ENCODE peak calls at places on chromosome 7, in seven cellular contexts. D is suprapubic skin, S is tibial nerve, H is H1, Y is ovary, J is A549, I is sigmoid colon. L is an unnamed sample.

GRCh38 chr7:143394068-143394467 is 12.9 kb downstream of the ZYX start:
- DNase-seq in D (no peak), Y (no peak), I (no peak), J (no peak), S (no peak), H (no peak), L (no peak)

GRCh38 chr7:16999541-17000266 is 117.9 kb upstream of the AGR3 start:
- DNase-seq in J (no peak), Y (no peak), I (no peak), S (no peak), D (no peak), H (no peak), L (no peak)

GRCh38 chr7:223118-223800 is 30.9 kb downstream of the FAM20C start:
- DNase-seq in H (no peak), J (no peak), Y (no peak), S (no peak), I (no peak), D (no peak), L (no peak)

GRCh38 chr7:2523941-2524807 is 4.6 kb downstream of the LFNG start:
- DNase-seq in I (no peak), Y (no peak), S (no peak), D (no peak), J (peak; percentile 44), H (no peak), L (peak; percentile 97)

GRCh38 chr7:92645531-92646061 is 55.4 kb upstream of the FAM133B start:
- DNase-seq in H (no peak), D (no peak), Y (no peak), I (no peak), S (no peak), J (peak; percentile 44), L (peak; percentile 37)

GRCh38 chr7:128869138-128869943 is 6.7 kb downstream of the ATP6V1F start:
- DNase-seq in J (no peak), Y (peak; percentile 41), D (no peak), H (no peak), I (peak; percentile 84), S (no peak), L (peak; percentile 69)

GRCh38 chr7:114087674-114088539 is 169.1 kb upstream of the PPP1R3A start:
- DNase-seq in S (no peak), D (peak; percentile 60), Y (peak; percentile 41), H (no peak), J (no peak), I (peak; percentile 64), L (no peak)

GRCh38 chr7:6375346-6376101 is 72.2 kb downstream of the DAGLB start:
- DNase-seq in I (no peak), S (no peak), H (no peak), J (no peak), Y (no peak), D (no peak), L (no peak)

GRCh38 chr7:151699147-151699546 is 177.8 kb downstream of the PRKAG2 start:
- DNase-seq in J (peak; percentile 65), Y (no peak), D (no peak), I (no peak), S (no peak), H (no peak), L (no peak)

GRCh38 chr7:98862716-98863420 is 6.9 kb downstream of the TMEM130 start:
- DNase-seq in J (no peak), I (no peak), D (no peak), Y (no peak), H (no peak), S (no peak), L (no peak)

GRCh38 chr7:79868010-79868409 is 266.6 kb upstream of the GNAI1 start:
- DNase-seq in S (no peak), J (no peak), I (no peak), D (no peak), H (no peak), Y (no peak), L (no peak)

GRCh38 chr7:106485031-106485551 is 175.9 kb downstream of the CCDC71L start:
- DNase-seq in Y (no peak), S (no peak), H (no peak), D (no peak), J (no peak), I (no peak), L (no peak)

GRCh38 chr7:50330701-50331100 is 26.2 kb downstream of the IKZF1 start:
- DNase-seq in Y (no peak), D (no peak), J (no peak), S (no peak), I (no peak), H (no peak), L (no peak)

GRCh38 chr7:83267141-83267631 is 104.5 kb upstream of the PCLO start:
- DNase-seq in S (no peak), Y (no peak), I (no peak), H (no peak), D (no peak), J (no peak), L (no peak)

GRCh38 chr7:101717986-101718746 is 89.1 kb upstream of the MYL10 start:
- DNase-seq in D (no peak), S (no peak), Y (no peak), H (no peak), J (no peak), I (no peak), L (no peak)

GRCh38 chr7:30932562-30932961 is 20.9 kb downstream of the AQP1 start:
- DNase-seq in Y (no peak), D (no peak), I (no peak), J (no peak), H (no peak), S (no peak), L (no peak)

GRCh38 chr7:124550036-124550435 is 215.6 kb downstream of the GPR37 start:
- DNase-seq in H (no peak), Y (no peak), S (no peak), D (no peak), I (no peak), J (no peak), L (no peak)

GRCh38 chr7:82235710-82236109 is 207.9 kb downstream of the CACNA2D1 start:
- DNase-seq in I (no peak), H (no peak), J (no peak), D (no peak), Y (no peak), S (no peak), L (no peak)

GRCh38 chr7:16494955-16495719 is 29.6 kb upstream of the SOSTDC1 start:
- DNase-seq in I (no peak), J (no peak), H (no peak), S (no peak), D (no peak), Y (no peak), L (peak; percentile 33)

GRCh38 chr7:128343554-128344430 is at the start of gene RBM28:
- DNase-seq in S (peak; percentile 66), J (peak; percentile 98), H (peak; percentile 65), I (peak; percentile 93), Y (peak; percentile 79), D (peak; percentile 93), L (peak; percentile 88)

GRCh38 chr7:43634384-43634783 is 51.5 kb downstream of the STK17A start:
- DNase-seq in Y (no peak), H (no peak), I (no peak), J (no peak), S (no peak), D (no peak), L (no peak)

GRCh38 chr7:40482794-40483374 is 348.1 kb downstream of the SUGCT start:
- DNase-seq in D (no peak), J (no peak), H (no peak), Y (no peak), S (no peak), I (no peak), L (no peak)

GRCh38 chr7:27167170-27167505 is 1.8 kb upstream of the HOXA9 start:
- DNase-seq in D (peak; percentile 74), Y (no peak), I (peak; percentile 77), S (no peak), J (no peak), H (no peak), L (no peak)

GRCh38 chr7:113367187-113367586 is 248.8 kb upstream of the SMIM30 start:
- DNase-seq in Y (no peak), S (no peak), D (no peak), H (no peak), I (no peak), J (no peak), L (no peak)

GRCh38 chr7:97145068-97145467 is 27.6 kb downstream of the SDHAF3 start:
- DNase-seq in I (no peak), D (no peak), J (no peak), S (no peak), Y (no peak), H (no peak), L (no peak)

GRCh38 chr7:55096318-55096717 is 77.5 kb downstream of the EGFR start:
- DNase-seq in S (no peak), H (no peak), D (no peak), I (no peak), J (no peak), Y (no peak), L (no peak)

GRCh38 chr7:155298834-155299538 is 1.3 kb downstream of the INSIG1 start:
- DNase-seq in S (peak; percentile 87), J (peak; percentile 98), Y (peak; percentile 88), D (peak; percentile 97), H (peak; percentile 79), I (peak; percentile 97), L (peak; percentile 94)
- TF ChIP-seq EP300 in S (peak; percentile 87), J (no peak), Y (no peak), D (no peak), H (no peak), I (no peak), L (no peak)

DNA sequence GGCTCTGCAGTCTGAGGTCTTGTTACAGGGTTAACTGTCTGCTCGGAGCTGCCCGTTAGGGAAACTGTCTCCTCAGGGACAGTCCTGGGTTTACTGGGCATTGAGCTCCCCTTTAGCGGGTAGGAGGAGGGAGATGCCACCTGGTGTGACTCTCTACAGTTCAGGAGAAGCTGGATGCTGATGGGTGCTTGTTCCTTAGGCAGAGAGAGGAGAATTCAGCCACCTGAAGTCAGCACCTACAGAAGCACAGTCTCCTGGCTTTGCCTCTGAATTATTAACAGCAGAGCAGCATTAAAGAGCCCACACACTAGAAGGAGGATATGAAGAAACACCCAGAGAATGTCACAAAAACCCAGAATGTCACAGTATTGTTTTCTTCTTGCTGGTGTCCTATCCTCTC is 656 bp downstream of the GIMAP4 start:
- DNase-seq in S (no peak), H (no peak), D (no peak), Y (no peak), I (no peak), J (no peak), L (no peak)
- H3K4me3 ChIP-seq in S (peak overlapping the region; percentile 8), H (no peak overlapping the region), D (peak overlapping the region; percentile 39), Y (peak overlapping the region; percentile 17), I (peak overlapping the region; percentile 6), J (no peak overlapping the region), L (peak overlapping the region; percentile 48)

GRCh38 chr7:70533614-70534013 is 598.3 kb upstream of the GALNT17 start:
- DNase-seq in H (no peak), D (no peak), J (no peak), I (no peak), Y (no peak), S (no peak), L (no peak)
- TF ChIP-seq EP300 in H (no peak), D (no peak), J (no peak), I (no peak), Y (no peak), S (no peak), L (no peak)

DNA sequence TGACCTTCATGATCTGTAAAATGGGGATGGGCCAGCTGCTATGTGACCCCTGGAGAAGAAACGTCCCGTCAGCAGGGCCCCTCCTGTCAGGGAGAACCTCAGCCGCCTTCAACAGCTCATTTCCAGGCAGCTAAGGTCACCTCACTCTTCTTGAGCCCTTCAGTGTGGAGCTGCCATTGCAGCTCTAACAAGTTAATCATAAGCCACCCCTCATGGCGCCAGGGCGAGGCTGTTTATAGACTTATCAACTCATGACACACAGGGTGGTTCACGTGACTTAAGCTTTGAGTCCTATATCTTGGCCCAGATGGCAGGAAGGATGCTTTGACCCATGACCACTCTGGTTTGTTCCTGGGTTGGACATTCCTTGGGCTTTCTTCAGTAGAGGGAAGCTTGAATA is 315.1 kb downstream of the TNS3 start:
- DNase-seq in H (no peak), Y (no peak), S (no peak), D (no peak), I (peak; percentile 56), J (no peak), L (peak; percentile 78)
- H3K4me3 ChIP-seq in H (no peak overlapping the region), Y (no peak overlapping the region), S (no peak overlapping the region), D (no peak overlapping the region), I (no peak overlapping the region), J (no peak overlapping the region), L (peak overlapping the region; percentile 3)

L was measured in stomach.